ENCODE peak calls at places on chromosomes 5 and 9, in ten cellular contexts. One of them, this sample, is unnamed.

GRCh38 chr9:107875571-107875980 is 386.0 kb upstream of the KLF4 start:
- DNase-seq in neural crest cell: no peak
- DNase-seq in CD4-positive, alpha-beta T cell: no peak
- DNase-seq in GM12865: peak
- DNase-seq in GM20000: no peak
- DNase-seq in stomach: no peak
- DNase-seq in upper lobe of left lung: no peak
- DNase-seq in AG09309: peak
- DNase-seq in RWPE1: no peak
- DNase-seq in natural killer cell: no peak
- DNase-seq in this sample: no peak

GRCh38 chr5:112338681-112339337 is 80.3 kb downstream of the EPB41L4A start:
- DNase-seq in upper lobe of left lung: no peak
- DNase-seq in neural crest cell: no peak
- DNase-seq in stomach: no peak
- DNase-seq in CD4-positive, alpha-beta T cell: no peak
- DNase-seq in RWPE1: peak
- DNase-seq in GM20000: no peak
- DNase-seq in natural killer cell: no peak
- DNase-seq in GM12865: no peak
- DNase-seq in AG09309: no peak
- DNase-seq in this sample: no peak

GRCh38 chr5:163434410-163434866 is 3.0 kb upstream of the CCNG1 start:
- DNase-seq in CD4-positive, alpha-beta T cell: no peak
- DNase-seq in neural crest cell: no peak
- DNase-seq in upper lobe of left lung: no peak
- DNase-seq in GM12865: no peak
- DNase-seq in stomach: peak
- DNase-seq in AG09309: no peak
- DNase-seq in RWPE1: peak
- DNase-seq in natural killer cell: no peak
- DNase-seq in GM20000: no peak
- DNase-seq in this sample: no peak

GRCh38 chr9:137176302-137177182 is 4.7 kb upstream of the TMEM210 start:
- DNase-seq in GM20000: peak
- DNase-seq in AG09309: no peak
- DNase-seq in CD4-positive, alpha-beta T cell: no peak
- DNase-seq in upper lobe of left lung: peak
- DNase-seq in natural killer cell: no peak
- DNase-seq in RWPE1: peak
- DNase-seq in GM12865: peak
- DNase-seq in neural crest cell: no peak
- DNase-seq in stomach: peak
- DNase-seq in this sample: no peak

GRCh38 chr9:72509053-72509452 is 12.4 kb upstream of the TMC1 start:
- DNase-seq in upper lobe of left lung: no peak
- DNase-seq in GM12865: no peak
- DNase-seq in RWPE1: no peak
- DNase-seq in stomach: no peak
- DNase-seq in AG09309: peak
- DNase-seq in GM20000: no peak
- DNase-seq in neural crest cell: no peak
- DNase-seq in CD4-positive, alpha-beta T cell: no peak
- DNase-seq in natural killer cell: no peak
- DNase-seq in this sample: no peak

GRCh38 chr9:121773954-121774714 is 122.7 kb downstream of the DAB2IP start:
- DNase-seq in natural killer cell: no peak
- DNase-seq in GM20000: no peak
- DNase-seq in AG09309: no peak
- DNase-seq in neural crest cell: no peak
- DNase-seq in stomach: no peak
- DNase-seq in GM12865: no peak
- DNase-seq in upper lobe of left lung: no peak
- DNase-seq in RWPE1: no peak
- DNase-seq in CD4-positive, alpha-beta T cell: no peak
- DNase-seq in this sample: peak

GRCh38 chr5:654071-654778 is 38.9 kb downstream of the TPPP start:
- DNase-seq in CD4-positive, alpha-beta T cell: no peak
- DNase-seq in upper lobe of left lung: peak
- DNase-seq in stomach: no peak
- DNase-seq in natural killer cell: no peak
- DNase-seq in neural crest cell: no peak
- DNase-seq in GM12865: no peak
- DNase-seq in RWPE1: no peak
- DNase-seq in AG09309: no peak
- DNase-seq in GM20000: no peak
- DNase-seq in this sample: no peak

GRCh38 chr9:75148551-75148950 is 60.2 kb downstream of the OSTF1 start:
- DNase-seq in AG09309: peak
- DNase-seq in neural crest cell: no peak
- DNase-seq in natural killer cell: no peak
- DNase-seq in stomach: no peak
- DNase-seq in upper lobe of left lung: no peak
- DNase-seq in GM12865: peak
- DNase-seq in RWPE1: no peak
- DNase-seq in CD4-positive, alpha-beta T cell: no peak
- DNase-seq in GM20000: no peak
- DNase-seq in this sample: no peak

GRCh38 chr5:159175547-159175946 is 33.8 kb downstream of the RNF145 start:
- DNase-seq in GM20000: no peak
- DNase-seq in upper lobe of left lung: no peak
- DNase-seq in stomach: no peak
- DNase-seq in natural killer cell: no peak
- DNase-seq in CD4-positive, alpha-beta T cell: no peak
- DNase-seq in neural crest cell: no peak
- DNase-seq in RWPE1: no peak
- DNase-seq in GM12865: no peak
- DNase-seq in AG09309: no peak
- DNase-seq in this sample: no peak

GRCh38 chr9:88818495-88819201 is 172.6 kb upstream of the S1PR3 start:
- DNase-seq in stomach: no peak
- DNase-seq in neural crest cell: no peak
- DNase-seq in upper lobe of left lung: no peak
- DNase-seq in RWPE1: no peak
- DNase-seq in GM20000: no peak
- DNase-seq in natural killer cell: no peak
- DNase-seq in CD4-positive, alpha-beta T cell: no peak
- DNase-seq in GM12865: no peak
- DNase-seq in AG09309: no peak
- DNase-seq in this sample: no peak

GRCh38 chr5:55440188-55440646 is 94.5 kb downstream of the PLPP1 start:
- DNase-seq in AG09309: no peak
- DNase-seq in GM12865: no peak
- DNase-seq in CD4-positive, alpha-beta T cell: no peak
- DNase-seq in neural crest cell: no peak
- DNase-seq in stomach: no peak
- DNase-seq in natural killer cell: no peak
- DNase-seq in GM20000: peak
- DNase-seq in upper lobe of left lung: no peak
- DNase-seq in RWPE1: no peak
- DNase-seq in this sample: no peak

GRCh38 chr5:138402640-138403039 is 36.2 kb upstream of the REEP2 start:
- DNase-seq in neural crest cell: no peak
- DNase-seq in upper lobe of left lung: no peak
- DNase-seq in AG09309: no peak
- DNase-seq in RWPE1: no peak
- DNase-seq in GM12865: peak
- DNase-seq in CD4-positive, alpha-beta T cell: no peak
- DNase-seq in GM20000: peak
- DNase-seq in natural killer cell: no peak
- DNase-seq in stomach: no peak
- DNase-seq in this sample: no peak

GRCh38 chr9:114606068-114606467 is 5.0 kb upstream of the TMEM268 start:
- DNase-seq in CD4-positive, alpha-beta T cell: no peak
- DNase-seq in natural killer cell: no peak
- DNase-seq in stomach: no peak
- DNase-seq in upper lobe of left lung: no peak
- DNase-seq in neural crest cell: peak
- DNase-seq in RWPE1: no peak
- DNase-seq in AG09309: no peak
- DNase-seq in GM12865: no peak
- DNase-seq in GM20000: no peak
- DNase-seq in this sample: no peak

DNA sequence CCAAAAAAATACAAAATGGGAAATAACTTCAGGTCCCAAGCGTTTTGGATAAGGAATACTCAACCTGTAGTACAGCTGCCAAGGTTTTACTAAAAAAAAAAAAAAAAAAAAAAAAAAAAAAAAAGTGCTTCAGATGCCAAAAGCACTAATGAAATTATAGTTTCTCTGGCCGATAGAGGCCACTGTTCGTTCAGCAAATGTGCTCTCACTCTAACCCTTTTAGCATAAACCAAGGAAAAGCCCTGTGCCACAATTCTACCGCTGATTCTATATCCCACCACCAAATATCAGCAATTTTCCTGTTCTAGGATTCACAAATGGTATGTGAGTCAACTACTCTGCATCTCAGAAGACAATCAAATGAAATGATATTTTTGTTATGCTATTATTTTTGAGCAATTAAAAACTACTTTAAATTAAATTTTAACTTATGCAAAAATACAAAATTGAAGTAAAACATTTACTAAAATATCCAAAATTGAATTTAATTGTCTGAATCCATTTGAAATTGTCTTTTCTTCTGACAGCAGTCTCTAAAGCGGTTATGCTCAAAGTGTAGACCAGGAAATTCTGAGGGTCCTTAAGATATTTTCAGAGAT is 79.8 kb downstream of the RICTOR start:
- DNase-seq in AG09309: peak
- DNase-seq in natural killer cell: no peak
- DNase-seq in CD4-positive, alpha-beta T cell: peak
- DNase-seq in neural crest cell: no peak
- DNase-seq in upper lobe of left lung: no peak
- DNase-seq in GM20000: peak
- DNase-seq in stomach: no peak
- DNase-seq in RWPE1: peak
- DNase-seq in GM12865: no peak
- DNase-seq in this sample: no peak
- TF ChIP-seq CTCF in AG09309: peak
- TF ChIP-seq CTCF in natural killer cell: peak
- TF ChIP-seq CTCF in CD4-positive, alpha-beta T cell: peak
- TF ChIP-seq CTCF in neural crest cell: peak
- TF ChIP-seq CTCF in upper lobe of left lung: peak
- TF ChIP-seq CTCF in GM20000: no peak
- TF ChIP-seq CTCF in stomach: peak
- TF ChIP-seq CTCF in RWPE1: peak
- TF ChIP-seq CTCF in GM12865: no peak
- TF ChIP-seq CTCF in this sample: peak

GRCh38 chr9:14072850-14073249 is 241.1 kb downstream of the NFIB start:
- DNase-seq in stomach: no peak
- DNase-seq in GM12865: no peak
- DNase-seq in CD4-positive, alpha-beta T cell: no peak
- DNase-seq in GM20000: no peak
- DNase-seq in natural killer cell: no peak
- DNase-seq in AG09309: no peak
- DNase-seq in neural crest cell: no peak
- DNase-seq in RWPE1: no peak
- DNase-seq in upper lobe of left lung: no peak
- DNase-seq in this sample: no peak

GRCh38 chr9:14066815-14067214 is 247.1 kb downstream of the NFIB start:
- DNase-seq in CD4-positive, alpha-beta T cell: no peak
- DNase-seq in upper lobe of left lung: no peak
- DNase-seq in GM12865: no peak
- DNase-seq in RWPE1: no peak
- DNase-seq in natural killer cell: no peak
- DNase-seq in GM20000: no peak
- DNase-seq in stomach: no peak
- DNase-seq in neural crest cell: no peak
- DNase-seq in AG09309: no peak
- DNase-seq in this sample: no peak

GRCh38 chr9:14075218-14075617 is 238.7 kb downstream of the NFIB start:
- DNase-seq in AG09309: no peak
- DNase-seq in GM12865: no peak
- DNase-seq in upper lobe of left lung: no peak
- DNase-seq in stomach: no peak
- DNase-seq in CD4-positive, alpha-beta T cell: no peak
- DNase-seq in neural crest cell: no peak
- DNase-seq in RWPE1: no peak
- DNase-seq in GM20000: no peak
- DNase-seq in natural killer cell: no peak
- DNase-seq in this sample: no peak

GRCh38 chr9:14068690-14069089 is 245.3 kb downstream of the NFIB start:
- DNase-seq in RWPE1: no peak
- DNase-seq in natural killer cell: no peak
- DNase-seq in upper lobe of left lung: no peak
- DNase-seq in GM12865: no peak
- DNase-seq in stomach: no peak
- DNase-seq in GM20000: no peak
- DNase-seq in neural crest cell: no peak
- DNase-seq in CD4-positive, alpha-beta T cell: no peak
- DNase-seq in AG09309: no peak
- DNase-seq in this sample: no peak

DNA sequence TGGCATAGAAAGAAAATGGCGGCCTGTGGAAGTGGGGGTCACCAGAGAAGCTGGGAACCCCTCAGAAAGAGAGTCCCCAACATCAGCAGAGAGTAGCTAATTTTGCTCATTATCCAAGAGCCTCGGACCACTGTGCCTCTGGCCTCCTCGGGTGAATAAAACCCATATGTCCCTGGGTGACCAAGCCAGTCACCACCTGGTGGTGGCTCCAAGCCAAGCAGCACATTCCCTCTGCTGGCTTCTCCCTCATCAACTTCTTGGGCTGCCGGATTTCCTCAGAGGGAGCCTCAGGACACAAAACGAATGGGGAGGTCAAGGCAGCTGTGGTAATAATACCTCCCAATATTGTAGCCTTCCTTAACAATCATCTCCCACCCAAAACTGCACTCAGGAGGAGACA is 242.5 kb downstream of the NFIB start:
- DNase-seq in GM20000: no peak
- DNase-seq in RWPE1: no peak
- DNase-seq in natural killer cell: no peak
- DNase-seq in upper lobe of left lung: no peak
- DNase-seq in neural crest cell: no peak
- DNase-seq in CD4-positive, alpha-beta T cell: no peak
- DNase-seq in GM12865: no peak
- DNase-seq in AG09309: no peak
- DNase-seq in stomach: no peak
- DNase-seq in this sample: no peak
- TF ChIP-seq CTCF in GM20000: no peak
- TF ChIP-seq CTCF in RWPE1: no peak
- TF ChIP-seq CTCF in natural killer cell: no peak
- TF ChIP-seq CTCF in upper lobe of left lung: no peak
- TF ChIP-seq CTCF in neural crest cell: peak
- TF ChIP-seq CTCF in CD4-positive, alpha-beta T cell: no peak
- TF ChIP-seq CTCF in GM12865: no peak
- TF ChIP-seq CTCF in AG09309: no peak
- TF ChIP-seq CTCF in stomach: no peak
- TF ChIP-seq CTCF in this sample: no peak

GRCh38 chr5:7851240-7851592 is 283 bp upstream of the CFAP90 start:
- DNase-seq in stomach: no peak
- DNase-seq in CD4-positive, alpha-beta T cell: no peak
- DNase-seq in GM20000: peak
- DNase-seq in GM12865: no peak
- DNase-seq in neural crest cell: no peak
- DNase-seq in AG09309: no peak
- DNase-seq in upper lobe of left lung: no peak
- DNase-seq in RWPE1: no peak
- DNase-seq in natural killer cell: no peak
- DNase-seq in this sample: no peak
- TF ChIP-seq CTCF in stomach: no peak
- TF ChIP-seq CTCF in CD4-positive, alpha-beta T cell: no peak
- TF ChIP-seq CTCF in GM20000: no peak
- TF ChIP-seq CTCF in GM12865: no peak
- TF ChIP-seq CTCF in neural crest cell: no peak
- TF ChIP-seq CTCF in AG09309: no peak
- TF ChIP-seq CTCF in upper lobe of left lung: no peak
- TF ChIP-seq CTCF in RWPE1: no peak
- TF ChIP-seq CTCF in natural killer cell: no peak
- TF ChIP-seq CTCF in this sample: no peak

GRCh38 chr5:124906339-124907097 is 160.1 kb upstream of the ZNF608 start:
- DNase-seq in CD4-positive, alpha-beta T cell: no peak
- DNase-seq in AG09309: peak
- DNase-seq in GM20000: no peak
- DNase-seq in natural killer cell: no peak
- DNase-seq in RWPE1: peak
- DNase-seq in neural crest cell: peak
- DNase-seq in stomach: peak
- DNase-seq in upper lobe of left lung: no peak
- DNase-seq in GM12865: no peak
- DNase-seq in this sample: no peak
- TF ChIP-seq CTCF in CD4-positive, alpha-beta T cell: no peak
- TF ChIP-seq CTCF in AG09309: peak
- TF ChIP-seq CTCF in GM20000: no peak
- TF ChIP-seq CTCF in natural killer cell: no peak
- TF ChIP-seq CTCF in RWPE1: no peak
- TF ChIP-seq CTCF in neural crest cell: no peak
- TF ChIP-seq CTCF in stomach: no peak
- TF ChIP-seq CTCF in upper lobe of left lung: no peak
- TF ChIP-seq CTCF in GM12865: no peak
- TF ChIP-seq CTCF in this sample: no peak

This sample was measured in D721Med.